ENCODE peak calls at places on chromosomes 7 and 10, in ten cellular contexts. Q, W, X, Y, G, U, O, A, C and I are unnamed samples.

GRCh38 chr7:30726296-30727006 is 25.5 kb upstream of the INMT start:
- DNase-seq in G (no peak), W (no peak), U (peak), Q (no peak), X (no peak), Y (no peak), A (no peak), C (no peak), O (no peak), I (no peak)

GRCh38 chr7:128879461-128879938 is 16.8 kb downstream of the ATP6V1F start:
- DNase-seq in Y (no peak), C (no peak), O (no peak), A (no peak), Q (no peak), W (no peak), X (no peak), G (no peak), U (no peak), I (no peak)

GRCh38 chr10:97781541-97782331 is 9.9 kb upstream of the SFRP5 start:
- DNase-seq in C (peak), X (no peak), Q (no peak), O (no peak), G (no peak), A (no peak), Y (no peak), U (no peak), W (no peak), I (no peak)

GRCh38 chr10:107873007-107873406 is 708.5 kb upstream of the SORCS1 start:
- DNase-seq in Q (no peak), A (no peak), O (no peak), C (no peak), X (no peak), W (no peak), G (no peak), U (no peak), Y (no peak), I (no peak)

GRCh38 chr7:55587687-55588378 is 15.5 kb upstream of the VOPP1 start:
- DNase-seq in Q (no peak), W (no peak), A (no peak), U (no peak), Y (no peak), O (no peak), X (no peak), C (no peak), G (no peak), I (no peak)

GRCh38 chr10:124350806-124351205 is 67.9 kb downstream of the OAT start:
- DNase-seq in O (no peak), Y (no peak), U (no peak), Q (no peak), W (no peak), C (no peak), G (no peak), A (no peak), X (no peak), I (no peak)

GRCh38 chr10:24255115-24255895 is 46.4 kb downstream of the KIAA1217 start:
- DNase-seq in G (no peak), O (no peak), W (no peak), A (no peak), Y (no peak), C (no peak), Q (no peak), U (no peak), X (no peak), I (no peak)

GRCh38 chr10:101611506-101611905 is 23.4 kb downstream of the DPCD start:
- DNase-seq in G (no peak), C (no peak), U (no peak), Q (no peak), A (no peak), Y (no peak), X (no peak), W (no peak), O (no peak), I (no peak)

GRCh38 chr7:108455833-108456677 is at the start of gene NRCAM:
- DNase-seq in C (peak), G (peak), Q (no peak), A (peak), W (no peak), U (no peak), Y (peak), O (peak), X (peak), I (no peak)

GRCh38 chr7:106443156-106443555 is 158.4 kb upstream of the NAMPT start:
- DNase-seq in X (no peak), Y (no peak), A (no peak), C (no peak), G (no peak), O (no peak), Q (no peak), W (no peak), U (no peak), I (no peak)

GRCh38 chr7:2680792-2681490 is 7.1 kb upstream of the AMZ1 start:
- DNase-seq in A (peak), C (peak), Q (peak), W (peak), Y (peak), X (peak), U (peak), O (peak), G (peak), I (peak)

GRCh38 chr7:133491846-133492652 is 239.2 kb downstream of the EXOC4 start:
- DNase-seq in U (no peak), O (no peak), W (no peak), Y (no peak), X (peak), C (no peak), G (no peak), A (no peak), Q (no peak), I (no peak)

GRCh38 chr7:123154231-123154860 is 45.4 kb downstream of the SLC13A1 start:
- DNase-seq in A (peak), W (no peak), Y (peak), Q (peak), X (peak), C (no peak), G (peak), U (no peak), O (peak), I (no peak)

GRCh38 chr7:54841772-54842707 is 83.0 kb upstream of the SEC61G start:
- DNase-seq in W (no peak), O (peak), X (peak), Y (peak), Q (no peak), U (no peak), A (no peak), G (peak), C (no peak), I (no peak)

GRCh38 chr7:5679741-5680473 is 101.6 kb downstream of the RNF216 start:
- DNase-seq in Q (no peak), G (no peak), A (peak), C (no peak), Y (peak), W (no peak), X (no peak), U (no peak), O (no peak), I (no peak)

GRCh38 chr7:64887756-64888508 is 15.1 kb upstream of the ZNF273 start:
- DNase-seq in X (no peak), W (peak), Q (peak), U (peak), Y (peak), A (peak), O (peak), G (peak), C (peak), I (no peak)

GRCh38 chr7:117020605-117021002 is 67.3 kb downstream of the ST7 start:
- DNase-seq in Y (no peak), X (peak), Q (no peak), G (no peak), U (no peak), C (no peak), W (no peak), O (no peak), A (no peak), I (no peak)

GRCh38 chr7:1693991-1694524 is 24.0 kb downstream of the ELFN1 start:
- DNase-seq in U (no peak), A (no peak), Y (no peak), C (peak), G (no peak), W (no peak), X (no peak), O (peak), Q (no peak), I (no peak)

GRCh38 chr7:80942261-80943041 is 23.6 kb upstream of the SEMA3C start:
- DNase-seq in A (no peak), C (no peak), X (peak), U (no peak), W (no peak), G (no peak), Y (no peak), O (no peak), Q (no peak), I (peak)

GRCh38 chr7:154791611-154792010 is 211.3 kb downstream of the PAXIP1 start:
- DNase-seq in G (no peak), O (no peak), X (no peak), Y (no peak), Q (no peak), A (no peak), C (no peak), U (no peak), W (no peak), I (no peak)

GRCh38 chr10:98339790-98340189 is 71.8 kb upstream of the LOXL4 start:
- DNase-seq in Q (no peak), G (no peak), A (peak), O (no peak), X (no peak), C (no peak), Y (no peak), U (peak), W (no peak), I (no peak)

GRCh38 chr10:98012654-98013053 is 17.8 kb downstream of the CRTAC1 start:
- DNase-seq in W (no peak), U (no peak), X (no peak), Q (no peak), A (no peak), Y (no peak), O (no peak), C (no peak), G (no peak), I (no peak)

GRCh38 chr7:155769701-155770100 is 42.6 kb downstream of the SHH start:
- DNase-seq in C (no peak), A (no peak), Y (no peak), U (no peak), W (no peak), O (no peak), G (no peak), Q (no peak), X (no peak), I (no peak)